ENCODE peak calls at places on chromosomes 4 and X, in eight cellular contexts. D is lower leg skin; T is omental fat pad; E is foreskin keratinocyte; S is Calu3; X is AG04450; H is CD4-positive, alpha-beta T cell; B is cardiac muscle cell. U is an unnamed sample.

GRCh38 chr4:47195706-47196105 is 164.3 kb downstream of the GABRB1 start:
- DNase-seq in H (no peak), T (no peak), B (no peak), X (no peak), S (no peak), E (no peak), D (no peak), U (no peak)

GRCh38 chr4:111802191-111802590 is 343.1 kb upstream of the FAM241A start:
- DNase-seq in D (no peak), T (no peak), E (peak; percentile 5), S (no peak), H (no peak), B (no peak), X (no peak), U (no peak)

GRCh38 chr4:74335341-74336019 is 27.2 kb downstream of the EPGN start:
- DNase-seq in S (no peak), T (no peak), H (no peak), E (no peak), D (no peak), X (no peak), B (no peak), U (no peak)

GRCh38 chr4:107630185-107630705 is 89.8 kb downstream of the PAPSS1 start:
- DNase-seq in X (no peak), T (no peak), D (no peak), B (no peak), H (no peak), S (no peak), E (no peak), U (no peak)

GRCh38 chrX:72630185-72630584 is 57.5 kb upstream of the HDAC8 start:
- DNase-seq in S (no peak), T (no peak), E (no peak), X (no peak), D (no peak), H (no peak), B (no peak), U (no peak)

GRCh38 chr4:106690487-106690886 is 321.9 kb upstream of the GIMD1 start:
- DNase-seq in E (no peak), H (no peak), T (no peak), B (no peak), D (no peak), X (no peak), S (no peak), U (no peak)

GRCh38 chr4:24477919-24478318 is 106.4 kb downstream of the DHX15 start:
- DNase-seq in E (no peak), T (no peak), D (no peak), H (no peak), B (peak; percentile 12), X (peak; percentile 76), S (no peak), U (peak; percentile 63)

GRCh38 chr4:123412700-123413512 is 16.3 kb downstream of the SPRY1 start:
- DNase-seq in X (no peak), T (no peak), D (no peak), S (no peak), B (no peak), H (no peak), E (no peak), U (no peak)

GRCh38 chr4:85720736-85721135 is 245.8 kb downstream of the ARHGAP24 start:
- DNase-seq in X (no peak), S (peak; percentile 8), E (peak; percentile 43), T (no peak), H (no peak), B (no peak), D (no peak), U (no peak)

GRCh38 chrX:54066841-54067240 is 22.6 kb upstream of the PHF8 start:
- DNase-seq in T (no peak), D (no peak), X (no peak), H (no peak), B (no peak), S (no peak), E (no peak), U (no peak)

GRCh38 chr4:173801876-173802713 is 272.1 kb upstream of the HAND2 start:
- DNase-seq in B (no peak), H (no peak), S (no peak), T (no peak), D (no peak), E (no peak), X (no peak), U (no peak)

GRCh38 chrX:17020828-17021821 is 74.7 kb downstream of the REPS2 start:
- DNase-seq in D (no peak), B (no peak), X (no peak), H (no peak), T (no peak), S (no peak), E (no peak), U (no peak)

GRCh38 chr4:73683033-73683432 is 57.3 kb upstream of the CXCL8 start:
- DNase-seq in X (no peak), S (no peak), T (no peak), B (no peak), H (no peak), D (no peak), E (peak; percentile 74), U (no peak)

GRCh38 chr4:95572304-95572991 is 23.7 kb upstream of the UNC5C start:
- DNase-seq in D (peak; percentile 54), S (peak; percentile 80), X (no peak), E (no peak), T (no peak), B (peak; percentile 73), H (no peak), U (no peak)

GRCh38 chr4:166252487-166253402 is 379.7 kb downstream of the TLL1 start:
- DNase-seq in E (no peak), X (no peak), T (no peak), D (no peak), S (peak; percentile 17), B (peak; percentile 38), H (no peak), U (no peak)

GRCh38 chr4:16067515-16067914 is 16.3 kb downstream of the PROM1 start:
- DNase-seq in H (no peak), S (peak; percentile 77), E (no peak), T (no peak), B (no peak), X (no peak), D (no peak), U (no peak)

GRCh38 chr4:21625447-21625846 is 323.1 kb downstream of the KCNIP4 start:
- DNase-seq in E (no peak), S (no peak), X (no peak), T (no peak), B (peak; percentile 66), D (no peak), H (no peak), U (no peak)

GRCh38 chrX:136189222-136189621 is 41.9 kb downstream of the FHL1 start:
- DNase-seq in B (no peak), S (no peak), T (no peak), X (no peak), E (no peak), D (no peak), H (no peak), U (no peak)

GRCh38 chr4:78644744-78645330 is 93.3 kb downstream of the ANXA3 start:
- DNase-seq in X (peak; percentile 56), D (peak; percentile 60), H (peak; percentile 23), S (peak; percentile 49), B (peak; percentile 68), T (peak; percentile 38), E (peak; percentile 38), U (peak; percentile 61)

GRCh38 chrX:106952988-106953387 is 32.8 kb downstream of the CLDN2 start:
- DNase-seq in H (no peak), E (no peak), T (no peak), X (no peak), S (no peak), B (peak; percentile 49), D (no peak), U (no peak)

GRCh38 chr4:24808261-24808660 is 12.9 kb downstream of the SOD3 start:
- DNase-seq in H (no peak), T (no peak), D (no peak), X (no peak), B (no peak), S (no peak), E (no peak), U (no peak)

GRCh38 chr4:98343640-98344039 is 82.5 kb downstream of the RAP1GDS1 start:
- DNase-seq in X (no peak), D (no peak), E (no peak), H (no peak), B (no peak), S (no peak), T (no peak), U (no peak)

GRCh38 chr4:82097504-82097903 is 276.3 kb downstream of the HNRNPD start:
- DNase-seq in S (peak; percentile 6), T (no peak), D (no peak), B (no peak), E (no peak), X (no peak), H (no peak), U (no peak)

DNA sequence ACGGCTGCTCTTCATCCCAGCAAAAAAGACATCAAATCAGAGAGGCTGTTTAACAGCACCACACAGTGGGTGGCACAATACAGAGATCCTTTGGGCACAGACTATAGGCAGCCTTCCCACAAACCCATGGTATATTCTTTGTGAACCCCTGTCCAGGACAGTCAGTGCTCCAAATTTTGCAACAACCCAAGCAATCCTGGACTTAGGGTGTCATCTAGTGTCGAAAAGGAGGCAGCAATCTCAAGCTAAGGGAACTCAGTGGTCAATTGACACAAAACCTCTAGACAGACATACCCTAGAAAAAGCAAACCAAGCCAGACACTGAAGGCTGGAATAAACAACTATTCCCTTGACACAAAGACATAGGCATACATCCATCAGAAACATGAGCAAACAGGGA is 137.4 kb downstream of the BMP15 start:
- DNase-seq in T (no peak), E (no peak), S (no peak), B (no peak), X (no peak), H (no peak), D (no peak), U (no peak)
- TF ChIP-seq CTCF in T (no peak), E (no peak), S (no peak), B (no peak), X (no peak), H (no peak), D (no peak), U (no peak)

DNA sequence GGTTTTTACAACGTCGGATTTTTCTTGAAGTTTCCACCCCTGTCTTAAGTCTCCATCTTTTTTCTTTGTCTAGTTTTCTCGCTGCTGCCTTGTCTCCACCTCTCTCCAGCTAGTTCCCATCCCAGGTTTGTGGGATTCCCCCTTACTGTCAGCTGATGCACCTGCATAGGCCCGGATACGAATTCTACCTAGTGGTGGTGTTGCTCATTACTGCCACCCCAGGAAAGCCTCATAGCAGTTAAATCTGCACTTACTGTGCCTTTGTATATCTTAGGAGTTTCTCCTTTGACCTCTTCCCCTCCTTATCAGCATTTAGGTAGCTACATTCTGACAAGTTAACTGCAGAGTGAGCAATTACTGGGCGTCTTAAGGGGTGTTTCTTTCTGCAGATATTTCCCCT is 1693.1 kb upstream of the TENM3 start:
- DNase-seq in T (no peak), E (no peak), S (peak; percentile 3), H (no peak), D (no peak), X (no peak), B (no peak), U (no peak)
- TF ChIP-seq CTCF in T (no peak), E (no peak), S (no peak), H (no peak), D (no peak), X (no peak), B (no peak), U (no peak)

GRCh38 chr4:126916626-126917140 is 716.1 kb upstream of the INTU start:
- DNase-seq in H (no peak), E (no peak), T (no peak), D (peak; percentile 16), S (no peak), B (no peak), X (peak; percentile 73), U (peak; percentile 82)
- TF ChIP-seq CTCF in H (no peak), E (no peak), T (no peak), D (no peak), S (no peak), B (no peak), X (peak; percentile 29), U (peak; percentile 7)

GRCh38 chrX:113157496-113157895 is 316.9 kb upstream of the AMOT start:
- DNase-seq in X (no peak), T (no peak), B (no peak), H (no peak), S (no peak), D (no peak), E (no peak), U (no peak)
- TF ChIP-seq CTCF in X (no peak), T (no peak), B (no peak), H (no peak), S (no peak), D (no peak), E (no peak), U (no peak)

U was measured in HFF-Myc.